ENCODE peak calls at places on chromosomes 12 and 14, in five cellular contexts. I is islet precursor cell; P is activated CD4-positive, alpha-beta T cell treated with anti-CD3 and anti-CD28 coated beads for 4 hours; Z is NCI-H1694; Y is posterior cingulate gyrus. A is an unnamed sample.

GRCh38 chr14:36807727-36808126 is 146.1 kb downstream of the PAX9 start:
- DNase-seq in I (no peak), P (no peak), Z (no peak), Y (no peak), A (no peak)

GRCh38 chr14:88326352-88327103 is 3.5 kb upstream of the KCNK10 start:
- DNase-seq in I (peak), P (no peak), Z (no peak), Y (peak), A (no peak)

GRCh38 chr12:28512876-28513275 is 322.6 kb downstream of the CCDC91 start:
- DNase-seq in I (no peak), P (no peak), Z (no peak), Y (no peak), A (no peak)

GRCh38 chr14:96830946-96831345 is 33.8 kb downstream of the VRK1 start:
- DNase-seq in I (no peak), P (no peak), Z (no peak), Y (no peak), A (no peak)

GRCh38 chr14:94998702-94999101 is 158.6 kb downstream of the DICER1 start:
- DNase-seq in I (no peak), P (no peak), Z (no peak), Y (no peak), A (no peak)

GRCh38 chr12:100553851-100554404 is 19.6 kb upstream of the GAS2L3 start:
- DNase-seq in I (no peak), P (no peak), Z (no peak), Y (no peak), A (peak)

GRCh38 chr12:67617619-67618018 is 30.9 kb upstream of the DYRK2 start:
- DNase-seq in I (peak), P (no peak), Z (no peak), Y (no peak), A (no peak)

GRCh38 chr12:109879332-109880048 is 851 bp downstream of the GLTP start:
- DNase-seq in I (no peak), P (peak), Z (no peak), Y (no peak), A (no peak)

GRCh38 chr12:3005736-3006135 is 46.5 kb downstream of the TEAD4 start:
- DNase-seq in I (no peak), P (no peak), Z (no peak), Y (no peak), A (peak)

GRCh38 chr14:103294091-103294490 is 39.9 kb upstream of the EIF5 start:
- DNase-seq in I (no peak), P (no peak), Z (no peak), Y (no peak), A (no peak)

GRCh38 chr12:113479578-113480335 is 8.1 kb upstream of the LHX5 start:
- DNase-seq in I (peak), P (no peak), Z (no peak), Y (no peak), A (peak)

GRCh38 chr14:35285168-35285990 is 6.8 kb upstream of the PSMA6 start:
- DNase-seq in I (no peak), P (peak), Z (no peak), Y (no peak), A (no peak)

GRCh38 chr14:76770521-76771431 is 9.5 kb downstream of the VASH1 start:
- DNase-seq in I (peak), P (no peak), Z (no peak), Y (no peak), A (no peak)

GRCh38 chr14:61574514-61574807 is 120.9 kb upstream of the HIF1A start:
- DNase-seq in I (no peak), P (no peak), Z (no peak), Y (no peak), A (no peak)

GRCh38 chr14:64502476-64503183 is 1.0 kb downstream of the ZBTB25 start:
- DNase-seq in I (no peak), P (peak), Z (no peak), Y (no peak), A (no peak)

GRCh38 chr12:48366131-48366530 is 15.4 kb upstream of the ZNF641 start:
- DNase-seq in I (peak), P (no peak), Z (no peak), Y (no peak), A (no peak)

GRCh38 chr12:56616924-56617323 is 13.2 kb downstream of the BAZ2A start:
- DNase-seq in I (no peak), P (no peak), Z (no peak), Y (no peak), A (no peak)

GRCh38 chr12:116319851-116320621 is 42.5 kb upstream of the MED13L start:
- DNase-seq in I (peak), P (no peak), Z (no peak), Y (no peak), A (peak)

GRCh38 chr12:58920102-58920955 is at the start of gene LRIG3:
- DNase-seq in I (peak), P (no peak), Z (peak), Y (peak), A (peak)

GRCh38 chr14:76829650-76830421 is 3.6 kb downstream of the LRRC74A start:
- DNase-seq in I (peak), P (no peak), Z (no peak), Y (peak), A (no peak)

GRCh38 chr14:50855558-50855957 is 16.3 kb upstream of the ABHD12B start:
- DNase-seq in I (no peak), P (no peak), Z (no peak), Y (no peak), A (no peak)

GRCh38 chr14:59919582-59920377 is at the start of gene LRRC9:
- DNase-seq in I (peak), P (peak), Z (peak), Y (peak), A (peak)

GRCh38 chr12:103269962-103270361 is 225.8 kb downstream of the C12orf42 start:
- DNase-seq in I (no peak), P (no peak), Z (no peak), Y (no peak), A (peak)

GRCh38 chr14:102058146-102058545 is 28.7 kb downstream of the HSP90AA1 start:
- DNase-seq in I (no peak), P (no peak), Z (no peak), Y (no peak), A (no peak)

GRCh38 chr12:19131020-19131431 is 1.5 kb downstream of the PLEKHA5 start:
- DNase-seq in I (peak), P (no peak), Z (no peak), Y (no peak), A (peak)

GRCh38 chr12:25769076-25769945 is 189.2 kb upstream of the RASSF8 start:
- DNase-seq in I (no peak), P (no peak), Z (no peak), Y (no peak), A (peak)

GRCh38 chr14:64447890-64448667 is 17.2 kb upstream of the AKAP5 start:
- DNase-seq in I (peak), P (no peak), Z (no peak), Y (no peak), A (peak)

A was measured in astrocyte of the spinal cord.